ENCODE peak calls at places on chromosomes 3 and 15, in ten cellular contexts. G is mesothelial cell of epicardium, V is epithelial cell of proximal tubule, K is PC-9, P is Peyer's patch, S is tibial nerve, H is foreskin fibroblast, L is AG04450, F is tibial artery, C is left lung. Z is an unnamed sample.
A peak's percentile ranks its signal among the peaks of the same experiment; 100 is the strongest.

GRCh38 chr15:65935391-65935790 is 66.1 kb downstream of the RAB11A start:
- DNase-seq in G (no peak), V (no peak), K (no peak), P (no peak), S (no peak), H (no peak), L (no peak), F (no peak), C (no peak), Z (no peak)

GRCh38 chr3:177680442-177680821 is 483.1 kb upstream of the TBL1XR1 start:
- DNase-seq in G (no peak), V (no peak), K (no peak), P (no peak), S (no peak), H (no peak), L (no peak), F (no peak), C (no peak), Z (no peak)

GRCh38 chr15:65414841-65415621 is 7.7 kb downstream of the IGDCC4 start:
- DNase-seq in G (no peak), V (no peak), K (no peak), P (no peak), S (no peak), H (no peak), L (no peak), F (no peak), C (no peak), Z (no peak)

GRCh38 chr3:83230841-83231240 is 1469.4 kb upstream of the GBE1 start:
- DNase-seq in G (no peak), V (no peak), K (no peak), P (no peak), S (no peak), H (no peak), L (no peak), F (no peak), C (no peak), Z (no peak)

GRCh38 chr3:195921334-195921771 is 13.0 kb upstream of the TNK2 start:
- DNase-seq in G (no peak), V (no peak), K (no peak), P (no peak), S (no peak), H (no peak), L (no peak), F (no peak), C (peak; percentile 17), Z (no peak)

GRCh38 chr3:46183330-46183729 is 24.8 kb downstream of the CCR1 start:
- DNase-seq in G (no peak), V (no peak), K (no peak), P (no peak), S (no peak), H (no peak), L (no peak), F (no peak), C (no peak), Z (peak; percentile 63)

GRCh38 chr15:81897011-81897677 is 148.7 kb downstream of the MEX3B start:
- DNase-seq in G (no peak), V (no peak), K (no peak), P (no peak), S (no peak), H (peak; percentile 56), L (peak; percentile 76), F (no peak), C (no peak), Z (no peak)

GRCh38 chr15:69562564-69562963 is 109.9 kb downstream of the RPLP1 start:
- DNase-seq in G (no peak), V (no peak), K (no peak), P (no peak), S (no peak), H (no peak), L (no peak), F (no peak), C (no peak), Z (no peak)

GRCh38 chr3:143363276-143363675 is 243.7 kb downstream of the CHST2 start:
- DNase-seq in G (no peak), V (no peak), K (no peak), P (no peak), S (no peak), H (peak; percentile 20), L (no peak), F (no peak), C (no peak), Z (no peak)

GRCh38 chr3:124774305-124774673 is 44.0 kb downstream of the UMPS start:
- DNase-seq in G (no peak), V (no peak), K (no peak), P (no peak), S (no peak), H (peak; percentile 70), L (peak; percentile 53), F (peak; percentile 32), C (no peak), Z (no peak)

GRCh38 chr15:42384597-42384996 is 25.3 kb downstream of the CAPN3 start:
- DNase-seq in G (no peak), V (no peak), K (no peak), P (no peak), S (no peak), H (no peak), L (no peak), F (no peak), C (no peak), Z (no peak)

GRCh38 chr15:59152694-59153450 is 47.9 kb downstream of the CCNB2 start:
- DNase-seq in G (no peak), V (no peak), K (no peak), P (no peak), S (no peak), H (no peak), L (no peak), F (no peak), C (no peak), Z (no peak)

GRCh38 chr3:38585791-38586420 is 63.6 kb downstream of the SCN5A start:
- DNase-seq in G (peak; percentile 5), V (no peak), K (no peak), P (peak; percentile 25), S (no peak), H (no peak), L (no peak), F (peak; percentile 11), C (no peak), Z (peak; percentile 29)

GRCh38 chr3:52295809-52296208 is 8.2 kb downstream of the GLYCTK start:
- DNase-seq in G (no peak), V (no peak), K (no peak), P (no peak), S (no peak), H (no peak), L (no peak), F (no peak), C (no peak), Z (no peak)

GRCh38 chr3:146803746-146804145 is 198.6 kb upstream of the PLSCR5 start:
- DNase-seq in G (no peak), V (no peak), K (no peak), P (no peak), S (no peak), H (peak; percentile 95), L (peak; percentile 38), F (no peak), C (no peak), Z (no peak)

DNA sequence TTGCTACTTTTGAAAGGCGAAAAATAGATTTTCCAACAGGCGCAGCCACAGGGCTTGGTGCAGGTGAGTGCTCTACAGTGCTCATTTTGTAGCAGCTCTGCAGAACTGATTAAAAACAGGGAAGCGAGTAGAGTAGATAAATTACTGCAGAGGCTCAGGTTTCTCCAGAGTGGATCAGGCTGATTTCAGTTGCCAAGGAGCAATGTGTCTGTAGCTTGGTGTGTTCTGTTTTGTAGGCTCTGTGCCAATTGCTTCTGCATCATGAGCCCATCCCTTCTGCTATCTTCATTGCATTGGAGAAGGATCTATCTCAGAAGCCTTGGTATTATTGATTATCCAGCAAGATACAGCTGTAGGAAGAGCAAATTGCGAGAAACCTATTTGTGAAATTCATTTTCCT is 432.2 kb upstream of the ATP10A start:
- DNase-seq in G (no peak), V (no peak), K (no peak), P (no peak), S (no peak), H (no peak), L (no peak), F (no peak), C (no peak), Z (no peak)
- TF ChIP-seq CTCF in G (no peak), V (no peak), K (no peak), P (no peak), S (no peak), H (no peak), L (no peak), F (no peak), C (no peak), Z (no peak)

GRCh38 chr3:44712455-44713075 is at the start of gene ZNF502:
- DNase-seq in G (no peak), V (no peak), K (peak; percentile 69), P (peak; percentile 88), S (peak; percentile 63), H (peak; percentile 88), L (peak; percentile 62), F (peak; percentile 86), C (peak; percentile 83), Z (peak; percentile 53)
- TF ChIP-seq CTCF in G (no peak), V (peak; percentile 39), K (peak; percentile 29), P (no peak), S (peak; percentile 24), H (peak; percentile 22), L (peak; percentile 39), F (peak; percentile 42), C (peak; percentile 43), Z (peak; percentile 13)

DNA sequence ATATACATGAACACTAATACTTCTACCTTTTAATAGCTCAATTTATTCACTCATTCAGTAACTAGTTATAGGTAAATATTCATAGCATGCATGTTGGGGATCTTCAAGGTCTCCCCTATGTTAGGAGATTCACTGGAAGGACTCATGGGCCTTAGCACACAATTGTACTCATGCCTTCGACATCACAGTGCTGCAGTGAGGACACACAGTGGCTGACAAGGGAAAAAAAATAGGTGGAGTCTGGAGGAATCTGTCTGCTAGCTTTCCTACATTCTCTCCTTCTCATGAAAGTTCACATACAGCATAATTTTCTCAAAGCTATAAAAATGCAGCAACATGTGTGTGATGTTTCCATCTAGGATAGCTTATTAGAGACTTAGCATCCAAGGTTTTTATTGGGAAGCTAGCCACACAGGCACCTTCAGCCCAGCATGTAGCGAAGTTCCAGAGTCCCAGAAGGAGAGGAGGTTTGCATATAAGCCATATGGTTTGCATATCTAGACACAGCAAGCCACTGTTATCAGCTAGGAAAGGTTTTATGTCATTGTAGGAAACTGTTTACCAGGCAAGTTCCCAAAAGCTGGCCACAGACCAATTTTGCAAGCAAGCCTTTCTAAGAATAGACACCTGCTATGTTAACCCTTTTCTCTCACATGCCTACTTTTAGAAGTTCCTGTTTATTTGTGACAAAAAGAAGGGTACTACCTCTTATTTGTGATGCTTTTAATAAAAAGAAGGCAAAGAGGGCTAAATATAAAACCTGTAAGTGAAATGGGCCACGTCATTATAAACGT is 46.4 kb downstream of the MORC1 start:
- DNase-seq in G (no peak), V (no peak), K (peak; percentile 24), P (no peak), S (no peak), H (no peak), L (no peak), F (no peak), C (no peak), Z (no peak)
- TF ChIP-seq CTCF in G (no peak), V (peak; percentile 18), K (no peak), P (no peak), S (no peak), H (no peak), L (no peak), F (no peak), C (no peak), Z (no peak)

GRCh38 chr3:159818399-159818798 is 170.2 kb upstream of the IL12A start:
- DNase-seq in G (no peak), V (no peak), K (no peak), P (no peak), S (no peak), H (no peak), L (no peak), F (no peak), C (no peak), Z (no peak)
- TF ChIP-seq CTCF in G (no peak), V (peak; percentile 36), K (no peak), P (no peak), S (no peak), H (no peak), L (no peak), F (no peak), C (no peak), Z (no peak)